ENCODE peak calls at places on chromosome 4, in five cellular contexts. One of them, this sample, is unnamed.

GRCh38 chr4:21139327-21139726 is 439.1 kb downstream of the PACRGL start:
- DNase-seq in HFF-Myc: no peak
- DNase-seq in mucosa of descending colon: no peak
- DNase-seq in cardiac fibroblast: no peak
- DNase-seq in AG04449: no peak
- DNase-seq in this sample: no peak

GRCh38 chr4:159400782-159401712 is 298.2 kb downstream of the RAPGEF2 start:
- DNase-seq in HFF-Myc: no peak
- DNase-seq in mucosa of descending colon: no peak
- DNase-seq in cardiac fibroblast: peak
- DNase-seq in AG04449: peak
- DNase-seq in this sample: peak

GRCh38 chr4:180641495-180641894 is 1601.7 kb upstream of the TENM3 start:
- DNase-seq in HFF-Myc: no peak
- DNase-seq in mucosa of descending colon: no peak
- DNase-seq in cardiac fibroblast: no peak
- DNase-seq in AG04449: no peak
- DNase-seq in this sample: no peak

GRCh38 chr4:158656439-158656838 is 15.2 kb downstream of the C4orf46 start:
- DNase-seq in HFF-Myc: no peak
- DNase-seq in mucosa of descending colon: no peak
- DNase-seq in cardiac fibroblast: no peak
- DNase-seq in AG04449: no peak
- DNase-seq in this sample: no peak

GRCh38 chr4:159006202-159006601 is 96.7 kb upstream of the RAPGEF2 start:
- DNase-seq in HFF-Myc: no peak
- DNase-seq in mucosa of descending colon: peak
- DNase-seq in cardiac fibroblast: no peak
- DNase-seq in AG04449: no peak
- DNase-seq in this sample: peak

GRCh38 chr4:25421819-25422511 is 44.9 kb downstream of the ANAPC4 start:
- DNase-seq in HFF-Myc: no peak
- DNase-seq in mucosa of descending colon: peak
- DNase-seq in cardiac fibroblast: no peak
- DNase-seq in AG04449: no peak
- DNase-seq in this sample: peak

GRCh38 chr4:94536649-94537464 is 85.1 kb downstream of the PDLIM5 start:
- DNase-seq in HFF-Myc: no peak
- DNase-seq in mucosa of descending colon: no peak
- DNase-seq in cardiac fibroblast: peak
- DNase-seq in AG04449: no peak
- DNase-seq in this sample: no peak

GRCh38 chr4:130203571-130203970 is 1107.6 kb downstream of the C4orf33 start:
- DNase-seq in HFF-Myc: no peak
- DNase-seq in mucosa of descending colon: no peak
- DNase-seq in cardiac fibroblast: no peak
- DNase-seq in AG04449: no peak
- DNase-seq in this sample: no peak

GRCh38 chr4:187550256-187550950 is 445.2 kb upstream of the ZFP42 start:
- DNase-seq in HFF-Myc: no peak
- DNase-seq in mucosa of descending colon: no peak
- DNase-seq in cardiac fibroblast: no peak
- DNase-seq in AG04449: no peak
- DNase-seq in this sample: no peak

GRCh38 chr4:187558391-187558790 is 437.2 kb upstream of the ZFP42 start:
- DNase-seq in HFF-Myc: no peak
- DNase-seq in mucosa of descending colon: no peak
- DNase-seq in cardiac fibroblast: no peak
- DNase-seq in AG04449: no peak
- DNase-seq in this sample: no peak

DNA sequence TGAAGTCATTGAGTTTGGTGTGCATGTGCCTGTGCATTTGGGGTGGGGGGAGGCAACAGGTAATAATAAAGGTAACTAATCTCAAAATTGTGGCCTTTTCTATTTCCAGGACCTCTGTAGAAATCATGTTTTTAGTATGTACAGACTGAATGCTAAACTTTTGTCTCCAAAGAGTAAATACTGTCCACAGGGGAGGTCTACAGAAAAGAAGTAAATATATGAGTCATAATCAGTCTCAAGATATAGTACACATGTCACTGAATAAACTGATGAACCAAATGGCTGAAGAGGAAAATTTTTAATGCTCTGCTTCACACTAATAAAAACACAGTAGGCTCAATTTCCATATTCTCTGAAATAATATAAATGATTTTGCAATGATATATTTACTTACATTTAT is 440.4 kb upstream of the ZFP42 start:
- DNase-seq in HFF-Myc: no peak
- DNase-seq in mucosa of descending colon: no peak
- DNase-seq in cardiac fibroblast: no peak
- DNase-seq in AG04449: no peak
- DNase-seq in this sample: no peak
- TF ChIP-seq CTCF in HFF-Myc: no peak
- TF ChIP-seq CTCF in mucosa of descending colon: no peak
- TF ChIP-seq CTCF in cardiac fibroblast: no peak
- TF ChIP-seq CTCF in AG04449: no peak
- TF ChIP-seq CTCF in this sample: no peak

DNA sequence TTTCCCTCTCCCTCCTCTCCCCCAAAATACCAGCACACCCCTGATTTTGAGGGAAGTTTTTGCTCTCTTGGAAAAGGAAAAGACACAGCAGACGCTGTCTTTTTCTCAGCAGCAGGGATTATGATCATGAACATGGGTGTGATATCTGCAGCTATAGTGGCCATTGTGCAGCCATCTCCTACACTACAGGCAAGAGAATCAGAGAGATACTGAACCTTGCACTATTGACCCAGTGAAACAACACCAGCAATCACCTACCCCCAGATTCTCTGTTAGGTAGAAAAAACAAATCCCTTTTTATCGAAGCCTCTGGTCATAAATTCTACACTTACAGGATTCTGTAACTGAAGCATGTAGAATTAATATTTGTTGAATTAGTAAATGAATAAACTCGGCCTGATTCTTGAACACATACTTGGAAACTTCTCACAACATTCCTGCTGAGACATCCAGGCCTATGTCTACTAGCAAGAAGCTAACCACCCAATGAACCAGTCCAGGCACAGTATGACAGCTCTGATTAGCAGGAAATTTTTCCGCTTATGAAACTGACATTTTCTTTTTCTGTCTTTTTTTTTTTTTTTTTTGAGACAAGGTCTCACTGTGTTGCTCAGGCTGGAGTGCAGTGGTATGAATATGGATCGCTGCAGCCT is 5.0 kb upstream of the AFAP1 start:
- DNase-seq in HFF-Myc: no peak
- DNase-seq in mucosa of descending colon: no peak
- DNase-seq in cardiac fibroblast: no peak
- DNase-seq in AG04449: peak
- DNase-seq in this sample: no peak
- H3K4me3 ChIP-seq in HFF-Myc: no peak
- H3K4me3 ChIP-seq in mucosa of descending colon: no peak
- H3K4me3 ChIP-seq in cardiac fibroblast: no peak
- H3K4me3 ChIP-seq in AG04449: no peak
- H3K4me3 ChIP-seq in this sample: no peak

DNA sequence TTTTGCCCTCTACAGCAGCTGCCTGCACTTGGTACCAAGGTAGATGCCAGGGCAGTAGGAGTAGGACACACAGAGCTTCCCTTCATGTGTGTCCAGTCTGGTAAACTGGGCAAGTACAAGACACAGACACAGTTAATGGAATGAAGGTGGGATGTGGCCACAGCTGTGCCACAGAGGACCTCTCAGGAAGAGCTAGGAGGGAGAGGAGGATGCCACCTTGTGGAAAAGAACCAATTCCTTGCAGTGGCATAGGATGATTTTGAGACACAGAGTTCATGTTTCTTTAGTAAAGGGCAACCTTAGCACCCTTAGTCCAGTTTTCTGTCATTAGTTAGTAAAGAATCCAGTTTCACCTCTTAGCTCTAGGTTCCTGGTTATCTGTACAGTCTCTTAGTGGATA is 36.3 kb upstream of the TBC1D14 start:
- DNase-seq in HFF-Myc: no peak
- DNase-seq in mucosa of descending colon: no peak
- DNase-seq in cardiac fibroblast: peak
- DNase-seq in AG04449: no peak
- DNase-seq in this sample: peak
- TF ChIP-seq CTCF in HFF-Myc: peak
- TF ChIP-seq CTCF in mucosa of descending colon: no peak
- TF ChIP-seq CTCF in cardiac fibroblast: no peak
- TF ChIP-seq CTCF in AG04449: peak
- TF ChIP-seq CTCF in this sample: peak

DNA sequence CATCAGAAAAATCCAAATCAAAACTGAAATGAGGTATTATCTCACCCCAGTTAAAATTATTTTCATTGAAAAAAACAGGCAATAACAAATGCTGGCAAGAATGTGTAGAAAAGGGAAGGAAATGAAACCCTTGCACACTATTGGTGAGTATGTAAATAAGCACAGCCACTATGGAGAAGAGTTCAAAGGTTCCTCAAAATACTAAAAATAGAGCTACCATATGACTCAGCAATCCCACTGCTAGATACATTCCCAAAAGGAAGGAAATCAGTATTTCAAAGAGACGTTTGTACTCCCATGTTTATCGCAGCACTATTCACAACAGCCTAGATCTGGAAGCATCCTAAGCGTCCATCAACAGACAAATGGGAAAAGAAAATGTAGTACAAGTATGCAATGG is 932.4 kb downstream of the PCDH18 start:
- DNase-seq in HFF-Myc: no peak
- DNase-seq in mucosa of descending colon: no peak
- DNase-seq in cardiac fibroblast: no peak
- DNase-seq in AG04449: no peak
- DNase-seq in this sample: no peak
- H3K4me3 ChIP-seq in HFF-Myc: no peak
- H3K4me3 ChIP-seq in mucosa of descending colon: no peak
- H3K4me3 ChIP-seq in cardiac fibroblast: no peak
- H3K4me3 ChIP-seq in AG04449: no peak
- H3K4me3 ChIP-seq in this sample: no peak

GRCh38 chr4:99683913-99684312 is 26.3 kb upstream of the C4orf54 start:
- DNase-seq in HFF-Myc: no peak
- DNase-seq in mucosa of descending colon: no peak
- DNase-seq in cardiac fibroblast: no peak
- DNase-seq in AG04449: no peak
- DNase-seq in this sample: no peak

GRCh38 chr4:99677161-99677560 is 19.5 kb upstream of the C4orf54 start:
- DNase-seq in HFF-Myc: no peak
- DNase-seq in mucosa of descending colon: no peak
- DNase-seq in cardiac fibroblast: no peak
- DNase-seq in AG04449: no peak
- DNase-seq in this sample: no peak

GRCh38 chr4:99679976-99680375 is 22.3 kb upstream of the C4orf54 start:
- DNase-seq in HFF-Myc: no peak
- DNase-seq in mucosa of descending colon: no peak
- DNase-seq in cardiac fibroblast: no peak
- DNase-seq in AG04449: no peak
- DNase-seq in this sample: no peak

GRCh38 chr4:99679204-99679603 is 21.6 kb upstream of the C4orf54 start:
- DNase-seq in HFF-Myc: no peak
- DNase-seq in mucosa of descending colon: no peak
- DNase-seq in cardiac fibroblast: peak
- DNase-seq in AG04449: no peak
- DNase-seq in this sample: no peak
- TF ChIP-seq CTCF in HFF-Myc: no peak
- TF ChIP-seq CTCF in mucosa of descending colon: no peak
- TF ChIP-seq CTCF in cardiac fibroblast: no peak
- TF ChIP-seq CTCF in AG04449: no peak
- TF ChIP-seq CTCF in this sample: no peak

DNA sequence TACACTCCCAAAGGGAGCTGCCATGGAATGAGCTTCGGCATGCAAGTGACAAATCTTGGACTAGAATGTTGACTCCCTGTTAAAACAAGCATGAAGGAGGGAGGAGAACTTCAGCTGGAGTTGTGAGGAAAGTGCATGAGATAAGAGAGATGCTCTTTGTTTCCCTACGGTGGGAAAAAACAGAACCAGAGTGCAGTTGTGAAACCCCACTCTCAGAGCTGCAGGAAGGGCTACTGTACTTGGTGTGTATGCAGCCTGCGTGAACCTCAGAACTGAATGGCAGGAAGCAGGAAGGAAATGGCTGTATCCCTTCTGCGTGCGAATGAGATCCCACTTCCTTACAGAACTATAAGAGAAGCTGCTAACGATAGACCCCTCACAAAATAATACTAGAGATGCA is 57.2 kb downstream of the EGF start:
- DNase-seq in HFF-Myc: no peak
- DNase-seq in mucosa of descending colon: no peak
- DNase-seq in cardiac fibroblast: no peak
- DNase-seq in AG04449: no peak
- DNase-seq in this sample: no peak
- H3K4me3 ChIP-seq in HFF-Myc: no peak
- H3K4me3 ChIP-seq in mucosa of descending colon: no peak
- H3K4me3 ChIP-seq in cardiac fibroblast: no peak
- H3K4me3 ChIP-seq in AG04449: no peak
- H3K4me3 ChIP-seq in this sample: no peak

DNA sequence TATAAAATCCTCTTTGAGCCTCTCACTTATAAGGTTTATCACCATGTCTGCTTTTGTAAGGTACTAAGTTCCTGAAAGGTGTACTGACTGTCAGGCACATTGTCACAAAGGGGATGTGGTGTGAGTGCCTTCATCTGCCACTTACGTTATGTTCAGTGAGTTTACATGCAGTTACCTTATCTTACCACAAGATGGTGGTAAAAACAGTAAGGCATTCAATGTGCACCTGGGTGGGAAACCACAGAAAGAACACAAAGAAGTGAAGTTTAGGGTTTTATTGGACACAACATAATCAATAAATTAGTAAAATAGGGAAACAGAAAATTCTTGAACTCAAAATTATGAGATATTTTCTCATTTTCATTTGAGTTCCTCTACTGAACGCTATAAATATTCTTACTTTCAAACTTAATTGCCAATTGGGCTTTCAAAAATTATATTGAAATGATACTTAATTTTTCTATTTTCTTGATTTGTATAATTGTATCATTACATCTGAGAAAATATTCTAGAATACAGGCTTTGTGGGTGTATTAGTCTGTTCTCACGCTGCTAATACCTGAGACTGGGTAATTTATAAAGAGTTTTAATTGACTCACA is 650.8 kb downstream of the PCDH7 start:
- DNase-seq in HFF-Myc: peak
- DNase-seq in mucosa of descending colon: peak
- DNase-seq in cardiac fibroblast: peak
- DNase-seq in AG04449: no peak
- DNase-seq in this sample: peak
- TF ChIP-seq CTCF in HFF-Myc: peak
- TF ChIP-seq CTCF in mucosa of descending colon: peak
- TF ChIP-seq CTCF in cardiac fibroblast: peak
- TF ChIP-seq CTCF in AG04449: peak
- TF ChIP-seq CTCF in this sample: peak

GRCh38 chr4:78622253-78622979 is 70.8 kb downstream of the ANXA3 start:
- DNase-seq in HFF-Myc: peak
- DNase-seq in mucosa of descending colon: no peak
- DNase-seq in cardiac fibroblast: peak
- DNase-seq in AG04449: no peak
- DNase-seq in this sample: peak

GRCh38 chr4:78613522-78614311 is 62.1 kb downstream of the ANXA3 start:
- DNase-seq in HFF-Myc: no peak
- DNase-seq in mucosa of descending colon: no peak
- DNase-seq in cardiac fibroblast: no peak
- DNase-seq in AG04449: no peak
- DNase-seq in this sample: no peak

GRCh38 chr4:78621395-78621794 is 69.8 kb downstream of the ANXA3 start:
- DNase-seq in HFF-Myc: no peak
- DNase-seq in mucosa of descending colon: no peak
- DNase-seq in cardiac fibroblast: no peak
- DNase-seq in AG04449: no peak
- DNase-seq in this sample: no peak

GRCh38 chr4:78616046-78616498 is 64.5 kb downstream of the ANXA3 start:
- DNase-seq in HFF-Myc: no peak
- DNase-seq in mucosa of descending colon: no peak
- DNase-seq in cardiac fibroblast: peak
- DNase-seq in AG04449: peak
- DNase-seq in this sample: peak

GRCh38 chr4:78618426-78618825 is 66.9 kb downstream of the ANXA3 start:
- DNase-seq in HFF-Myc: no peak
- DNase-seq in mucosa of descending colon: no peak
- DNase-seq in cardiac fibroblast: peak
- DNase-seq in AG04449: no peak
- DNase-seq in this sample: peak
- H3K4me3 ChIP-seq in HFF-Myc: no peak
- H3K4me3 ChIP-seq in mucosa of descending colon: no peak
- H3K4me3 ChIP-seq in cardiac fibroblast: no peak
- H3K4me3 ChIP-seq in AG04449: no peak
- H3K4me3 ChIP-seq in this sample: no peak